ENCODE peak calls at places on chromosomes 16 and 17, in nine cellular contexts. U is GM12891; X is LoVo; L is OCI-M1; Q is NCI-H187; F is type B pancreatic cell; S is ELF-1; T is effector memory CD4-positive, alpha-beta T cell; C is lower lobe of right lung. V is an unnamed sample.

GRCh38 chr17:1560582-1561170 is 1.9 kb downstream of the PITPNA start:
- DNase-seq in U (no peak), X (no peak), L (no peak), Q (no peak), F (no peak), S (no peak), T (no peak), C (no peak), V (no peak)

GRCh38 chr16:86946396-86946795 is 368.0 kb downstream of the FOXL1 start:
- DNase-seq in U (no peak), X (no peak), L (no peak), Q (no peak), F (no peak), S (peak), T (no peak), C (no peak), V (no peak)

GRCh38 chr16:89364603-89365002 is 125.8 kb downstream of the ANKRD11 start:
- DNase-seq in U (no peak), X (no peak), L (no peak), Q (no peak), F (no peak), S (no peak), T (no peak), C (no peak), V (no peak)

GRCh38 chr17:48555616-48556533 is 11.0 kb upstream of the HOXB2 start:
- DNase-seq in U (no peak), X (no peak), L (no peak), Q (no peak), F (no peak), S (peak), T (no peak), C (no peak), V (peak)

GRCh38 chr16:89550421-89550988 is 10.0 kb upstream of the RPL13 start:
- DNase-seq in U (no peak), X (no peak), L (no peak), Q (no peak), F (no peak), S (no peak), T (no peak), C (no peak), V (no peak)

GRCh38 chr16:68206224-68206623 is 29.7 kb downstream of the ESRP2 start:
- DNase-seq in U (no peak), X (no peak), L (no peak), Q (no peak), F (no peak), S (no peak), T (no peak), C (no peak), V (no peak)

GRCh38 chr17:80891096-80892018 is 100.3 kb upstream of the CHMP6 start:
- DNase-seq in U (no peak), X (peak), L (peak), Q (no peak), F (no peak), S (peak), T (peak), C (peak), V (peak)

GRCh38 chr17:77460514-77461046 is 319.8 kb downstream of the SEC14L1 start:
- DNase-seq in U (no peak), X (no peak), L (peak), Q (no peak), F (peak), S (peak), T (no peak), C (no peak), V (peak)

GRCh38 chr17:57900991-57901743 is 51.3 kb upstream of the MRPS23 start:
- DNase-seq in U (no peak), X (peak), L (no peak), Q (peak), F (no peak), S (no peak), T (no peak), C (peak), V (no peak)

GRCh38 chr17:82534401-82534812 is 14.9 kb downstream of the FOXK2 start:
- DNase-seq in U (no peak), X (no peak), L (no peak), Q (no peak), F (no peak), S (peak), T (no peak), C (no peak), V (no peak)

GRCh38 chr17:66541461-66542182 is 239.2 kb downstream of the PRKCA start:
- DNase-seq in U (no peak), X (no peak), L (peak), Q (no peak), F (no peak), S (no peak), T (no peak), C (no peak), V (peak)

GRCh38 chr16:71421911-71422310 is 19.9 kb downstream of the TLE7 start:
- DNase-seq in U (no peak), X (peak), L (peak), Q (no peak), F (no peak), S (peak), T (no peak), C (no peak), V (peak)

GRCh38 chr17:76246080-76247066 is 6.1 kb upstream of the RNF157 start:
- DNase-seq in U (peak), X (no peak), L (peak), Q (no peak), F (no peak), S (no peak), T (no peak), C (no peak), V (peak)

GRCh38 chr17:74843352-74843627 is 16.4 kb downstream of the GRIN2C start:
- DNase-seq in U (no peak), X (no peak), L (no peak), Q (no peak), F (no peak), S (no peak), T (no peak), C (no peak), V (no peak)

GRCh38 chr16:67773569-67774456 is 32.5 kb downstream of the RANBP10 start:
- DNase-seq in U (no peak), X (no peak), L (no peak), Q (no peak), F (no peak), S (no peak), T (no peak), C (no peak), V (no peak)

GRCh38 chr16:19380316-19380715 is 37.4 kb upstream of the TMC5 start:
- DNase-seq in U (no peak), X (no peak), L (no peak), Q (no peak), F (no peak), S (no peak), T (no peak), C (no peak), V (no peak)

GRCh38 chr17:47917581-47917980 is 21.5 kb downstream of the SP2 start:
- DNase-seq in U (no peak), X (no peak), L (no peak), Q (no peak), F (no peak), S (no peak), T (no peak), C (no peak), V (no peak)

GRCh38 chr16:83967838-83968482 is at the start of gene NECAB2:
- DNase-seq in U (peak), X (peak), L (peak), Q (no peak), F (no peak), S (no peak), T (no peak), C (peak), V (no peak)

V was measured in MV-4-11.